ENCODE peak calls at places on chromosomes 12 and 14, in five cellular contexts. C is HepG2, P is K562, U is HCT116, B is GM12878. T is an unnamed sample.

GRCh38 chr14:61174395-61175386 is 106.4 kb downstream of the TMEM30B start:
- DNase-seq in C (no peak), P (no peak), U (no peak), B (no peak), T (no peak)

GRCh38 chr14:95260537-95261440 is 58.9 kb downstream of the CLMN start:
- DNase-seq in C (no peak), P (no peak), U (no peak), B (no peak), T (no peak)

GRCh38 chr12:95815635-95816212 is 25.2 kb upstream of the NTN4 start:
- DNase-seq in C (peak; percentile 36), P (peak; percentile 16), U (no peak), B (no peak), T (peak; percentile 40)

GRCh38 chr12:121718653-121719239 is 6.2 kb downstream of the TMEM120B start:
- DNase-seq in C (no peak), P (no peak), U (no peak), B (no peak), T (no peak)

GRCh38 chr12:103542078-103542477 is 45.0 kb upstream of the STAB2 start:
- DNase-seq in C (no peak), P (no peak), U (no peak), B (no peak), T (no peak)

GRCh38 chr14:100994082-100994481 is 90.6 kb upstream of the RTL1 start:
- DNase-seq in C (no peak), P (no peak), U (peak; percentile 52), B (no peak), T (no peak)

GRCh38 chr14:55430024-55430690 is 10.3 kb downstream of the TBPL2 start:
- DNase-seq in C (peak; percentile 64), P (peak; percentile 58), U (peak; percentile 66), B (no peak), T (peak; percentile 59)

GRCh38 chr12:12482150-12482761 is 80.4 kb downstream of the DUSP16 start:
- DNase-seq in C (no peak), P (no peak), U (no peak), B (no peak), T (no peak)

GRCh38 chr12:10705655-10706054 is 17.5 kb downstream of the YBX3 start:
- DNase-seq in C (no peak), P (no peak), U (no peak), B (no peak), T (no peak)

GRCh38 chr14:96272777-96273471 is 16.9 kb downstream of the BDKRB1 start:
- DNase-seq in C (no peak), P (no peak), U (no peak), B (no peak), T (no peak)

GRCh38 chr14:93115920-93116675 is at the start of gene ITPK1:
- DNase-seq in C (peak; percentile 24), P (peak; percentile 68), U (no peak), B (no peak), T (peak; percentile 92)

GRCh38 chr14:104437703-104438102 is 141.9 kb upstream of the C14orf180 start:
- DNase-seq in C (no peak), P (no peak), U (no peak), B (no peak), T (peak; percentile 61)

GRCh38 chr12:64362721-64363305 is 27.7 kb downstream of the C12orf56 start:
- DNase-seq in C (no peak), P (no peak), U (no peak), B (no peak), T (no peak)

GRCh38 chr14:21626491-21627230 is 8.1 kb downstream of the OR10G2 start:
- DNase-seq in C (no peak), P (no peak), U (no peak), B (no peak), T (no peak)

GRCh38 chr14:66074546-66074945 is 411.6 kb upstream of the CCDC196 start:
- DNase-seq in C (no peak), P (no peak), U (no peak), B (no peak), T (no peak)

GRCh38 chr12:39852346-39852745 is 232.7 kb upstream of the ABCD2 start:
- DNase-seq in C (no peak), P (no peak), U (no peak), B (no peak), T (no peak)

GRCh38 chr12:51922762-51923505 is 15.6 kb downstream of the ACVRL1 start:
- DNase-seq in C (no peak), P (no peak), U (no peak), B (peak; percentile 21), T (no peak)

GRCh38 chr12:42508913-42509312 is 80.6 kb downstream of the PRICKLE1 start:
- DNase-seq in C (no peak), P (no peak), U (no peak), B (no peak), T (no peak)

GRCh38 chr12:84056-84455 is 17.5 kb downstream of the IQSEC3 start:
- DNase-seq in C (no peak), P (no peak), U (no peak), B (no peak), T (peak; percentile 72)

GRCh38 chr12:76713986-76714385 is 49.9 kb upstream of the ZDHHC17 start:
- DNase-seq in C (no peak), P (no peak), U (no peak), B (no peak), T (no peak)

GRCh38 chr12:121811434-121812319 is 7.9 kb downstream of the SETD1B start:
- DNase-seq in C (peak; percentile 57), P (peak; percentile 85), U (no peak), B (no peak), T (peak; percentile 96)

GRCh38 chr12:122227341-122227740 is 1.5 kb upstream of the DIABLO start:
- DNase-seq in C (no peak), P (no peak), U (no peak), B (no peak), T (peak; percentile 64)

GRCh38 chr12:72095025-72095424 is 156.4 kb downstream of the TPH2 start:
- DNase-seq in C (no peak), P (no peak), U (no peak), B (no peak), T (no peak)

GRCh38 chr14:80387563-80387981 is 176.3 kb upstream of the DIO2 start:
- DNase-seq in C (peak; percentile 17), P (no peak), U (no peak), B (no peak), T (no peak)

GRCh38 chr14:51616724-51617409 is 34.8 kb upstream of the FRMD6 start:
- DNase-seq in C (peak; percentile 91), P (no peak), U (peak; percentile 62), B (no peak), T (no peak)

GRCh38 chr12:109310247-109311125 is 1.4 kb upstream of the FOXN4 start:
- DNase-seq in C (no peak), P (peak; percentile 48), U (no peak), B (no peak), T (peak; percentile 60)

GRCh38 chr12:105740970-105741725 is 397.6 kb downstream of the NUAK1 start:
- DNase-seq in C (no peak), P (no peak), U (no peak), B (no peak), T (no peak)

GRCh38 chr14:37546621-37547447 is 48.2 kb downstream of the FOXA1 start:
- DNase-seq in C (peak; percentile 100), P (no peak), U (no peak), B (no peak), T (no peak)

GRCh38 chr14:64293976-64294671 is at the start of gene ESR2:
- DNase-seq in C (no peak), P (peak; percentile 22), U (no peak), B (no peak), T (peak; percentile 78)

GRCh38 chr14:62957562-62957961 is 87.7 kb downstream of the KCNH5 start:
- DNase-seq in C (no peak), P (no peak), U (no peak), B (no peak), T (no peak)

GRCh38 chr12:47686645-47687240 is 19.1 kb downstream of the RPAP3 start:
- DNase-seq in C (peak; percentile 25), P (peak; percentile 39), U (peak; percentile 18), B (no peak), T (peak; percentile 44)
- TF ChIP-seq ZBTB33 in C (no peak), P (no peak), U (no peak), B (no peak), T (no peak)

DNA sequence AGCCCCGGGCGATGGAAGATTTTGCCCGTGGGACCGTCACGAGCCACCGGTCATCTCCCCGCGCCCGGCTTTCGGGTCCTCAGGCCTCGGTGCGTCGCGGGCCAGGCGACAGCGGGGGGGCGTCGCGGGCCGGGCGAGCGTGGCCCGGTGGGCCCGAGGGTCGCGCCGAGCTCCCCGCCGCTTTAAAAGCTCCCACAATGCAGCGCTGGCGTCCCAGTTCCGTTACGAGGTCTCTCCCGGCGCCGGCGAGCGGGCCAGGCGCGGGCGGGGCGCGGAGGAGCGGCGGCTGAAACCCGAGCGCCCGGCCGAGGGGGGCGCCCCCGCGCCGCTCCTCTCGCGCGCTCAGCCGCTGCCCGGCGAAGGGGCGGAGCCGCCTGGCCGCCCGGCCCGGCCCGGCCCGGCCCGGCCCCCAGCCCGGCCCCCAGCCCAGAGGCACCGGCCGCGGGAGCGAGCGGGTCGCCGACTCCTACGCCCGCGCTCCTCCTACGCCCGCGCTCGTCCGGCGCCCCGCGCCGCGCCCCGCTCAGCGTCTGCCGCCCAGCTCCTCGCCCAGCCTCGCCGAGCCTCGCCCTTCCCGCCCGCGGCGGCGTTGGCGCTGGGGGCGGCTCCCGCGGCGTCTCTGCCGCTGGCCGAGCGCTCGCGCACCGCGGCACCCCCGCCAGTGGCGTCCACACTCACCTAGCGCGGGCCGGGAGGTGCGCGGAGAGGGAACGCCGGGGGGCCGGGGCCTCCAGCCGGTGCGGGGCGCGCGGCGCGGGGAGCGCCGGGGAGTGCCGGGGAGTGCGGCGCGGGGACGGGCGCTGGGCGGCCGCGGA is at the start of gene RASSF8:
- DNase-seq in C (peak; percentile 23), P (peak; percentile 78), U (no peak), B (no peak), T (peak; percentile 94)
- TF ChIP-seq ZBTB33 in C (no peak), P (no peak), U (no peak), B (no peak), T (no peak)

GRCh38 chr14:102823546-102823945 is 46.3 kb downstream of the TRAF3 start:
- DNase-seq in C (no peak), P (no peak), U (no peak), B (no peak), T (no peak)

GRCh38 chr14:102825307-102826095 is 48.3 kb downstream of the TRAF3 start:
- DNase-seq in C (no peak), P (no peak), U (no peak), B (no peak), T (no peak)

GRCh38 chr14:102826161-102826560 is 48.9 kb downstream of the TRAF3 start:
- DNase-seq in C (no peak), P (no peak), U (no peak), B (no peak), T (no peak)

GRCh38 chr14:102826751-102827675 is 49.8 kb downstream of the TRAF3 start:
- DNase-seq in C (no peak), P (no peak), U (no peak), B (no peak), T (no peak)

GRCh38 chr14:102824832-102825231 is 47.6 kb downstream of the TRAF3 start:
- DNase-seq in C (no peak), P (no peak), U (no peak), B (no peak), T (no peak)
- TF ChIP-seq ZBTB33 in C (no peak), P (no peak), U (no peak), B (no peak), T (no peak)

DNA sequence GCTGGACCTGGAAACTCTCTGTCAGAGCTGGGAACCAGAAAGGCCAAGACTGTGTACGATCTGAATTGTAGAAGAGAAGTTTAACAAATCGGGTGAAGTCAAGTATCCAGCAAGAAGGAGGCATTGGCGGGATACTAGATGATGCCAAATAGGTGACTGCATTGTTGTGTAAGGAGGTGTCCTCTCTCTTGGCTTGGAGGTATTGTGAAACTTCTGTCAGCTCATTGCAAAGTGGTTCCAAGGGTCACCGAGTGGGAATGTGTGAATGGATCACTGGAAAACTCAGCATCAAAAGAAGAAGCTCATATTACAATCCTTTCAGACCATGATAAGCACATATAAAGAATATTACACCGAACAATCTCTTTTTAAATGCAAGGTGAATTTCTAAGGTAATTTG is 11.7 kb downstream of the NAV3 start:
- DNase-seq in C (peak; percentile 68), P (no peak), U (no peak), B (no peak), T (no peak)
- TF ChIP-seq ZBTB33 in C (no peak), P (no peak), U (no peak), B (no peak), T (no peak)